ENCODE peak calls at places on chromosomes 7 and 10, in four cellular contexts. One of them, this sample, is unnamed.

GRCh38 chr10:71525721-71526120 is 129.0 kb downstream of the CDH23 start:
- DNase-seq in astrocyte: no peak
- DNase-seq in PC-3: peak; percentile 63
- DNase-seq in HCT116: no peak
- DNase-seq in this sample: no peak

GRCh38 chr7:131173148-131173890 is 154.4 kb upstream of the MKLN1 start:
- DNase-seq in astrocyte: peak; percentile 39
- DNase-seq in PC-3: peak; percentile 82
- DNase-seq in HCT116: peak; percentile 24
- DNase-seq in this sample: no peak

GRCh38 chr7:69365588-69366241 is 232.6 kb upstream of the AUTS2 start:
- DNase-seq in astrocyte: peak; percentile 67
- DNase-seq in PC-3: no peak
- DNase-seq in HCT116: no peak
- DNase-seq in this sample: no peak

GRCh38 chr7:22989646-22990587 is 24.0 kb downstream of the HYCC1 start:
- DNase-seq in astrocyte: peak; percentile 51
- DNase-seq in PC-3: no peak
- DNase-seq in HCT116: no peak
- DNase-seq in this sample: no peak

GRCh38 chr7:96720843-96721242 is 11.2 kb upstream of the SEM1 start:
- DNase-seq in astrocyte: no peak
- DNase-seq in PC-3: peak; percentile 76
- DNase-seq in HCT116: no peak
- DNase-seq in this sample: no peak

GRCh38 chr7:129091484-129092002 is 36.6 kb upstream of the TNPO3 start:
- DNase-seq in astrocyte: peak; percentile 12
- DNase-seq in PC-3: peak; percentile 87
- DNase-seq in HCT116: peak; percentile 54
- DNase-seq in this sample: peak; percentile 99

GRCh38 chr7:84145892-84146291 is 48.7 kb downstream of the SEMA3A start:
- DNase-seq in astrocyte: no peak
- DNase-seq in PC-3: no peak
- DNase-seq in HCT116: no peak
- DNase-seq in this sample: no peak

GRCh38 chr7:82506702-82507101 is 63.1 kb upstream of the CACNA2D1 start:
- DNase-seq in astrocyte: peak; percentile 64
- DNase-seq in PC-3: no peak
- DNase-seq in HCT116: no peak
- DNase-seq in this sample: peak; percentile 54

GRCh38 chr10:88064608-88065383 is 201.4 kb downstream of the PTEN start:
- DNase-seq in astrocyte: no peak
- DNase-seq in PC-3: no peak
- DNase-seq in HCT116: no peak
- DNase-seq in this sample: no peak

GRCh38 chr7:129501760-129502707 is at the start of gene SMKR1:
- DNase-seq in astrocyte: peak; percentile 35
- DNase-seq in PC-3: peak; percentile 85
- DNase-seq in HCT116: peak; percentile 46
- DNase-seq in this sample: peak; percentile 83

GRCh38 chr10:113594673-113595072 is 41.8 kb downstream of the HABP2 start:
- DNase-seq in astrocyte: no peak
- DNase-seq in PC-3: no peak
- DNase-seq in HCT116: no peak
- DNase-seq in this sample: no peak

GRCh38 chr10:110833941-110834621 is 37.6 kb upstream of the PDCD4 start:
- DNase-seq in astrocyte: no peak
- DNase-seq in PC-3: no peak
- DNase-seq in HCT116: no peak
- DNase-seq in this sample: no peak

GRCh38 chr7:25586513-25586912 is 358.2 kb upstream of the NPVF start:
- DNase-seq in astrocyte: no peak
- DNase-seq in PC-3: no peak
- DNase-seq in HCT116: no peak
- DNase-seq in this sample: no peak

GRCh38 chr10:69506834-69507643 is 55.8 kb downstream of the TSPAN15 start:
- DNase-seq in astrocyte: no peak
- DNase-seq in PC-3: peak; percentile 85
- DNase-seq in HCT116: no peak
- DNase-seq in this sample: no peak

GRCh38 chr7:98520356-98520932 is 96.6 kb upstream of the NPTX2 start:
- DNase-seq in astrocyte: no peak
- DNase-seq in PC-3: no peak
- DNase-seq in HCT116: peak; percentile 3
- DNase-seq in this sample: peak; percentile 64

GRCh38 chr10:33241351-33241750 is 93.1 kb downstream of the NRP1 start:
- DNase-seq in astrocyte: peak; percentile 82
- DNase-seq in PC-3: no peak
- DNase-seq in HCT116: no peak
- DNase-seq in this sample: no peak

GRCh38 chr10:16470747-16471146 is 33.9 kb downstream of the PTER start:
- DNase-seq in astrocyte: no peak
- DNase-seq in PC-3: no peak
- DNase-seq in HCT116: no peak
- DNase-seq in this sample: no peak

GRCh38 chr7:99324966-99325596 is 617 bp upstream of the ARPC1A start:
- DNase-seq in astrocyte: no peak
- DNase-seq in PC-3: no peak
- DNase-seq in HCT116: no peak
- DNase-seq in this sample: no peak

GRCh38 chr7:86747698-86748097 is 104.0 kb downstream of the GRM3 start:
- DNase-seq in astrocyte: no peak
- DNase-seq in PC-3: no peak
- DNase-seq in HCT116: no peak
- DNase-seq in this sample: no peak

GRCh38 chr10:132184816-132185593 is 1.7 kb upstream of the DPYSL4 start:
- DNase-seq in astrocyte: no peak
- DNase-seq in PC-3: no peak
- DNase-seq in HCT116: no peak
- DNase-seq in this sample: no peak

GRCh38 chr10:118287076-118287806 is 54.9 kb downstream of the FAM204A start:
- DNase-seq in astrocyte: no peak
- DNase-seq in PC-3: no peak
- DNase-seq in HCT116: no peak
- DNase-seq in this sample: no peak

GRCh38 chr10:110273474-110273873 is 31.2 kb downstream of the SMNDC1 start:
- DNase-seq in astrocyte: peak; percentile 72
- DNase-seq in PC-3: peak; percentile 35
- DNase-seq in HCT116: no peak
- DNase-seq in this sample: no peak

GRCh38 chr10:95303535-95303934 is 12.7 kb upstream of the PDLIM1 start:
- DNase-seq in astrocyte: peak; percentile 30
- DNase-seq in PC-3: peak; percentile 42
- DNase-seq in HCT116: no peak
- DNase-seq in this sample: no peak

GRCh38 chr7:151822541-151823181 is 54.3 kb downstream of the PRKAG2 start:
- DNase-seq in astrocyte: no peak
- DNase-seq in PC-3: no peak
- DNase-seq in HCT116: no peak
- DNase-seq in this sample: no peak

GRCh38 chr7:1849351-1849951 is 179.4 kb downstream of the ELFN1 start:
- DNase-seq in astrocyte: no peak
- DNase-seq in PC-3: no peak
- DNase-seq in HCT116: no peak
- DNase-seq in this sample: no peak

GRCh38 chr10:45034301-45034700 is 33.6 kb downstream of the ZNF22 start:
- DNase-seq in astrocyte: no peak
- DNase-seq in PC-3: no peak
- DNase-seq in HCT116: no peak
- DNase-seq in this sample: no peak

GRCh38 chr10:8279598-8279997 is 225.1 kb downstream of the GATA3 start:
- DNase-seq in astrocyte: peak; percentile 84
- DNase-seq in PC-3: peak; percentile 58
- DNase-seq in HCT116: no peak
- DNase-seq in this sample: no peak

GRCh38 chr7:104175336-104175984 is 32.4 kb downstream of the ORC5 start:
- DNase-seq in astrocyte: no peak
- DNase-seq in PC-3: no peak
- DNase-seq in HCT116: no peak
- DNase-seq in this sample: no peak

GRCh38 chr10:8069627-8070026 is 15.1 kb downstream of the GATA3 start:
- DNase-seq in astrocyte: peak; percentile 92
- DNase-seq in PC-3: no peak
- DNase-seq in HCT116: no peak
- DNase-seq in this sample: no peak

GRCh38 chr10:110208614-110209398 is 1.4 kb downstream of the MXI1 start:
- DNase-seq in astrocyte: no peak
- DNase-seq in PC-3: peak; percentile 27
- DNase-seq in HCT116: no peak
- DNase-seq in this sample: peak; percentile 70

GRCh38 chr10:120607016-120607709 is 150.1 kb downstream of the PLPP4 start:
- DNase-seq in astrocyte: peak; percentile 95
- DNase-seq in PC-3: peak; percentile 80
- DNase-seq in HCT116: no peak
- DNase-seq in this sample: no peak

GRCh38 chr7:131045526-131045925 is 282.1 kb upstream of the MKLN1 start:
- DNase-seq in astrocyte: no peak
- DNase-seq in PC-3: no peak
- DNase-seq in HCT116: no peak
- DNase-seq in this sample: peak; percentile 11

GRCh38 chr10:82558208-82558607 is 683.2 kb downstream of the NRG3 start:
- DNase-seq in astrocyte: peak; percentile 10
- DNase-seq in PC-3: no peak
- DNase-seq in HCT116: no peak
- DNase-seq in this sample: no peak

GRCh38 chr7:6256709-6257535 is 15.5 kb downstream of the CYTH3 start:
- DNase-seq in astrocyte: peak; percentile 79
- DNase-seq in PC-3: no peak
- DNase-seq in HCT116: no peak
- DNase-seq in this sample: no peak

GRCh38 chr7:65840446-65840845 is 32.4 kb upstream of the VKORC1L1 start:
- DNase-seq in astrocyte: no peak
- DNase-seq in PC-3: no peak
- DNase-seq in HCT116: peak; percentile 43
- DNase-seq in this sample: peak; percentile 88

GRCh38 chr7:74059681-74060588 is 23.7 kb upstream of the LIMK1 start:
- DNase-seq in astrocyte: no peak
- DNase-seq in PC-3: peak; percentile 77
- DNase-seq in HCT116: peak; percentile 33
- DNase-seq in this sample: no peak

GRCh38 chr7:40761757-40762342 is 627.0 kb downstream of the SUGCT start:
- DNase-seq in astrocyte: no peak
- DNase-seq in PC-3: no peak
- DNase-seq in HCT116: no peak
- DNase-seq in this sample: no peak
- TF ChIP-seq CTCF in astrocyte: no peak
- TF ChIP-seq CTCF in PC-3: peak; percentile 22
- TF ChIP-seq CTCF in HCT116: no peak
- TF ChIP-seq CTCF in this sample: peak; percentile 28

DNA sequence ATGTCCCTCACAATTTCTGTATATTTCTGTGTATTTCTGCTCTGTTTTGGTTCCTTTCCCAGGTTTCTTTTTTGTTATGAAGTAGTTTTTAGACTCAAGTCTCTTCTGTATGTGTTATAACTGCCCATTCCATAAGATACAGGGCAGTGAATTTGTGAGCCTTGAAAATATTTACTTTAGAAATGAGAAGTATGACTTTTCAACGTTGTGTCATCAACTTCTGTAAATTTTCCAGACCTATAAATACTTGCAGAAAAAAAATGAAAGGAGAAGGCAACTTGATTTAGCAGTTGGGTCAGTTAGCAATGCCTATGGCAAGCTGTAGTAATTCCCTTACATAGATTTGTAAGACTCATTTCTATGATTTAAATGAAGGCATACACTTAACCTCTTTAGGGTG is 11.5 kb downstream of the EGFR start:
- DNase-seq in astrocyte: no peak
- DNase-seq in PC-3: peak; percentile 67
- DNase-seq in HCT116: no peak
- DNase-seq in this sample: no peak
- H3K9ac ChIP-seq in astrocyte: no peak overlapping the region
- H3K9ac ChIP-seq in PC-3: no peak overlapping the region
- H3K9ac ChIP-seq in HCT116: no peak overlapping the region
- H3K9ac ChIP-seq in this sample: no peak overlapping the region

GRCh38 chr10:21014141-21014540 is 117.0 kb upstream of the NEBL start:
- DNase-seq in astrocyte: no peak
- DNase-seq in PC-3: no peak
- DNase-seq in HCT116: no peak
- DNase-seq in this sample: no peak

GRCh38 chr10:21011433-21012018 is 114.4 kb upstream of the NEBL start:
- DNase-seq in astrocyte: no peak
- DNase-seq in PC-3: no peak
- DNase-seq in HCT116: no peak
- DNase-seq in this sample: no peak

GRCh38 chr10:21015838-21016237 is 118.7 kb upstream of the NEBL start:
- DNase-seq in astrocyte: no peak
- DNase-seq in PC-3: no peak
- DNase-seq in HCT116: no peak
- DNase-seq in this sample: peak; percentile 66

DNA sequence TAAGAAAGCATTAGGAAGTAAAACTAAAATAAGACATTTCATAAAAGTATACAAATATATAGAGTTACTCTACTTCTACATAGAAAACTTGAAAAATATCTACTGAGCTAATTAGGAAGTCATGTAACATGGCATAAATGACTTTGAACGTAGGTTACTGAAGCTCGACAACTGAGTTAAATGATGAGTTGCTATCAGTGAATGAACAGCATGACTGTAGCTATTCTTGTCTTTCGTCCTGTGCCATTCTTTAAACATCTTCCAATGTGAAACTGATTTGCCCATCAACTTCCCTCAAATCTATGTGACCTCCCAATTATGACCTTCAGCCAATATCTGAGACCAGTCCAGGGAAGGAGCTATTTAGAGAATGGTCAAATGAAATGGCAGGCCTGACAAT is 113.5 kb upstream of the NEBL start:
- DNase-seq in astrocyte: no peak
- DNase-seq in PC-3: no peak
- DNase-seq in HCT116: no peak
- DNase-seq in this sample: no peak
- H3K36me3 ChIP-seq in astrocyte: no peaks in the 10 kb centered on the region
- H3K36me3 ChIP-seq in PC-3: no peaks in the 10 kb centered on the region
- H3K36me3 ChIP-seq in HCT116: no peaks in the 10 kb centered on the region
- H3K36me3 ChIP-seq in this sample: peaks cover 4% of the 10 kb centered on the region

DNA sequence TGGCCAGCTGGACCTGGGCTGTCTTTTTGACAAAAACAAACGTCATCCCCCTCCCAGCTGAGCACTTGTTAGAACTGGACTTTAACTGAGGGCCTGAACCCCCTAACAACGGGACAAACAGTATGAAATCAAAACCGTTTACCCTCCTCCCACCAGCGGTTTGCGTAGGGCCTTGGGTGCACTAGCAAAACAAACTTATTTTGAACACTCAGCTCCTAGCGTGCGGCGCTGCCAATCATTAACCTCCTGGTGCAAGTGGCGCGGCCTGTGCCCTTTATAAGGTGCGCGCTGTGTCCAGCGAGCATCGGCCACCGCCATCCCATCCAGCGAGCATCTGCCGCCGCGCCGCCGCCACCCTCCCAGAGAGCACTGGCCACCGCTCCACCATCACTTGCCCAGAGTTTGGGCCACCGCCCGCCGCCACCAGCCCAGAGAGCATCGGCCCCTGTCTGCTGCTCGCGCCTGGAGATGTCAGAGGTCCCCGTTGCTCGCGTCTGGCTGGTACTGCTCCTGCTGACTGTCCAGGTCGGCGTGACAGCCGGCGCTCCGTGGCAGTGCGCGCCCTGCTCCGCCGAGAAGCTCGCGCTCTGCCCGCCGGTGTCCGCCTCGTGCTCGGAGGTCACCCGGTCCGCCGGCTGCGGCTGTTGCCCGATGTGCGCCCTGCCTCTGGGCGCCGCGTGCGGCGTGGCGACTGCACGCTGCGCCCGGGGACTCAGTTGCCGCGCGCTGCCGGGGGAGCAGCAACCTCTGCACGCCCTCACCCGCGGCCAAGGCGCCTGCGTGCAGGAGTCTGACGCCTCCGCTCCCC is at the start of gene IGFBP1:
- DNase-seq in astrocyte: peak; percentile 21
- DNase-seq in PC-3: no peak
- DNase-seq in HCT116: no peak
- DNase-seq in this sample: peak; percentile 78
- TF ChIP-seq CTCF in astrocyte: no peak
- TF ChIP-seq CTCF in PC-3: no peak
- TF ChIP-seq CTCF in HCT116: no peak
- TF ChIP-seq CTCF in this sample: no peak